ENCODE peak calls at places on chromosomes 16 and 17, in four cellular contexts. S, F, D and W are unnamed samples.

GRCh38 chr17:4033751-4034251 is 69.6 kb upstream of the ATP2A3 start:
- DNase-seq in S (peak), D (no peak), F (no peak), W (no peak)

GRCh38 chr17:28412131-28412530 is 6.1 kb upstream of the SLC46A1 start:
- DNase-seq in D (no peak), S (no peak), F (no peak), W (no peak)

GRCh38 chr16:19781196-19781595 is 63.1 kb downstream of the IQCK start:
- DNase-seq in F (no peak), D (no peak), S (peak), W (no peak)

GRCh38 chr17:81094744-81095607 is 60.0 kb downstream of the BAIAP2 start:
- DNase-seq in F (peak), S (peak), D (peak), W (peak)

GRCh38 chr16:46895399-46896313 is 11.5 kb downstream of the GPT2 start:
- DNase-seq in S (no peak), D (no peak), F (no peak), W (no peak)

GRCh38 chr16:65142276-65142675 is 20.4 kb upstream of the CDH11 start:
- DNase-seq in F (no peak), S (no peak), D (no peak), W (no peak)

GRCh38 chr17:4199818-4200402 is 56.9 kb downstream of the CYB5D2 start:
- DNase-seq in S (peak), D (no peak), F (peak), W (peak)

GRCh38 chr16:49581630-49582298 is 208.2 kb downstream of the C16orf78 start:
- DNase-seq in S (no peak), D (no peak), F (peak), W (no peak)

GRCh38 chr16:19094542-19095365 is 19.0 kb upstream of the ITPRIPL2 start:
- DNase-seq in F (no peak), D (no peak), S (no peak), W (no peak)

GRCh38 chr17:3828852-3829232 is 17.2 kb downstream of the NCBP3 start:
- DNase-seq in S (no peak), D (no peak), F (no peak), W (no peak)

GRCh38 chr17:7083592-7083991 is 3.5 kb upstream of the CLEC10A start:
- DNase-seq in F (no peak), S (no peak), D (no peak), W (no peak)

GRCh38 chr16:88799569-88800276 is 3.9 kb upstream of the CDT1 start:
- DNase-seq in S (no peak), D (no peak), F (no peak), W (no peak)

GRCh38 chr17:57420674-57421392 is 164.5 kb downstream of the MSI2 start:
- DNase-seq in S (peak), F (peak), D (no peak), W (no peak)

GRCh38 chr17:39235555-39236221 is 9.9 kb upstream of the STAC2 start:
- DNase-seq in S (peak), D (peak), F (peak), W (peak)

GRCh38 chr17:63479495-63480184 is 2.8 kb downstream of the ACE start:
- DNase-seq in F (peak), S (no peak), D (no peak), W (no peak)

GRCh38 chr17:78374631-78375274 is 3.7 kb upstream of the PGS1 start:
- DNase-seq in S (no peak), D (no peak), F (no peak), W (peak)

GRCh38 chr17:75509528-75510258 is 5.6 kb downstream of the CASKIN2 start:
- DNase-seq in S (no peak), D (no peak), F (no peak), W (no peak)

GRCh38 chr17:72266099-72266852 is 145.5 kb downstream of the SOX9 start:
- DNase-seq in F (peak), S (no peak), D (no peak), W (no peak)

GRCh38 chr17:48545539-48545938 is 630 bp upstream of the HOXB2 start:
- DNase-seq in D (no peak), F (no peak), S (no peak), W (peak)

GRCh38 chr17:56939869-56940484 is 20.9 kb downstream of the COIL start:
- DNase-seq in D (no peak), S (peak), F (peak), W (peak)

GRCh38 chr17:80083136-80083661 is 18.2 kb upstream of the GAA start:
- DNase-seq in S (no peak), D (no peak), F (no peak), W (no peak)

GRCh38 chr17:17236295-17237025 is 508 bp downstream of the FLCN start:
- DNase-seq in S (peak), D (no peak), F (no peak), W (peak)

GRCh38 chr17:58991718-58992331 is 114.9 kb downstream of the TRIM37 start:
- DNase-seq in F (no peak), D (peak), S (peak), W (no peak)

GRCh38 chr16:70701036-70701435 is 15.2 kb upstream of the MTSS2 start:
- DNase-seq in F (no peak), D (no peak), S (no peak), W (no peak)

GRCh38 chr17:65231086-65231485 is 93.9 kb downstream of the RGS9 start:
- DNase-seq in F (no peak), D (no peak), S (no peak), W (no peak)

GRCh38 chr16:71927383-71927782 is 32.1 kb downstream of the IST1 start:
- DNase-seq in F (no peak), D (no peak), S (peak), W (no peak)

GRCh38 chr16:81077077-81077940 is at the start of gene C16orf46:
- DNase-seq in F (peak), D (peak), S (peak), W (peak)

GRCh38 chr17:34291721-34292348 is 6.3 kb downstream of the CCL11 start:
- DNase-seq in F (no peak), D (no peak), S (no peak), W (no peak)

GRCh38 chr17:74430706-74431567 is 951 bp upstream of the GPRC5C start:
- DNase-seq in D (peak), S (peak), F (peak), W (peak)
- H2AFZ ChIP-seq in D (peak), S (peak), F (no peak), W (peak)

GRCh38 chr16:7577588-7577987 is 244.9 kb downstream of the RBFOX1 start:
- DNase-seq in D (no peak), F (no peak), S (no peak), W (no peak)
- H2AFZ ChIP-seq in D (no peak), F (no peak), S (no peak), W (no peak)

GRCh38 chr16:51025588-51026290 is 125.3 kb downstream of the SALL1 start:
- DNase-seq in F (no peak), S (no peak), D (no peak), W (no peak)
- H2AFZ ChIP-seq in F (no peak), S (no peak), D (no peak), W (no peak)

GRCh38 chr17:37844977-37845293 is 79.3 kb upstream of the TBC1D3K start:
- DNase-seq in S (no peak), F (no peak), D (no peak), W (no peak)
- H2AFZ ChIP-seq in S (no peak), F (no peak), D (peak), W (peak)

GRCh38 chr17:18261146-18261515 is 669 bp downstream of the MIEF2 start:
- DNase-seq in D (no peak), S (peak), F (peak), W (peak)

GRCh38 chr17:18261659-18262058 is 1.2 kb downstream of the MIEF2 start:
- DNase-seq in F (no peak), S (no peak), D (no peak), W (no peak)

GRCh38 chr17:18258356-18259038 is at the start of gene FLII:
- DNase-seq in S (peak), F (peak), D (no peak), W (peak)

GRCh38 chr17:18260332-18261145 is at the start of gene MIEF2:
- DNase-seq in F (peak), D (peak), S (peak), W (peak)

GRCh38 chr17:18259621-18260331 is 686 bp upstream of the MIEF2 start:
- DNase-seq in F (peak), D (no peak), S (no peak), W (peak)
- H2AFZ ChIP-seq in F (peak), D (peak), S (no peak), W (peak)

GRCh38 chr16:27314161-27314723 is 468 bp downstream of the IL4R start:
- DNase-seq in S (peak), F (peak), D (no peak), W (no peak)

GRCh38 chr16:27312580-27313421 is 973 bp upstream of the IL4R start:
- DNase-seq in S (no peak), F (no peak), D (no peak), W (no peak)

GRCh38 chr16:27311897-27312303 is 1.9 kb upstream of the IL4R start:
- DNase-seq in D (no peak), F (no peak), S (no peak), W (no peak)

GRCh38 chr16:27314986-27315332 is 1.2 kb downstream of the IL4R start:
- DNase-seq in F (no peak), D (no peak), S (no peak), W (no peak)

GRCh38 chr16:27313422-27314160 is at the start of gene IL4R:
- DNase-seq in S (peak), D (no peak), F (peak), W (peak)
- H2AFZ ChIP-seq in S (peak), D (peak), F (peak), W (peak)